ENCODE peak calls at places on chromosome 21, in eight cellular contexts. O, G, T, I, S, J, W and C are unnamed samples.

GRCh38 chr21:33478858-33479678 is 706 bp downstream of the TMEM50B start:
- DNase-seq in O (peak; percentile 27), G (peak; percentile 16), T (peak; percentile 87), I (peak; percentile 75), S (no peak), J (peak; percentile 74), W (peak; percentile 29), C (peak; percentile 31)

GRCh38 chr21:37916795-37917142 is 512 bp upstream of the KCNJ6 start:
- DNase-seq in O (no peak), G (no peak), T (no peak), I (peak; percentile 22), S (no peak), J (peak; percentile 39), W (no peak), C (no peak)

GRCh38 chr21:46622226-46622625 is 13.2 kb upstream of the PRMT2 start:
- DNase-seq in O (no peak), G (peak; percentile 18), T (no peak), I (no peak), S (peak; percentile 53), J (peak; percentile 77), W (no peak), C (no peak)

GRCh38 chr21:38984982-38985422 is 179.3 kb downstream of the ETS2 start:
- DNase-seq in O (peak; percentile 96), G (no peak), T (no peak), I (peak; percentile 89), S (no peak), J (peak; percentile 56), W (no peak), C (no peak)

GRCh38 chr21:17387030-17387617 is 125.7 kb upstream of the CXADR start:
- DNase-seq in O (peak; percentile 79), G (peak; percentile 25), T (no peak), I (peak; percentile 68), S (peak; percentile 49), J (no peak), W (no peak), C (peak; percentile 47)

GRCh38 chr21:45289655-45290515 is 2.2 kb upstream of the POFUT2 start:
- DNase-seq in O (peak; percentile 39), G (no peak), T (no peak), I (peak; percentile 43), S (peak; percentile 32), J (no peak), W (no peak), C (peak; percentile 3)

GRCh38 chr21:44871576-44872265 is 1.8 kb downstream of the PTTG1IP start:
- DNase-seq in O (peak; percentile 81), G (no peak), T (no peak), I (peak; percentile 94), S (peak; percentile 54), J (peak; percentile 71), W (peak; percentile 60), C (peak; percentile 11)

GRCh38 chr21:35615325-35615724 is 445.0 kb downstream of the SETD4 start:
- DNase-seq in O (no peak), G (no peak), T (no peak), I (no peak), S (no peak), J (no peak), W (no peak), C (no peak)

GRCh38 chr21:44730951-44731579 is 19.7 kb upstream of the TSPEAR start:
- DNase-seq in O (no peak), G (no peak), T (no peak), I (no peak), S (no peak), J (no peak), W (no peak), C (no peak)

GRCh38 chr21:34278451-34278850 is 85.4 kb upstream of the KCNE2 start:
- DNase-seq in O (no peak), G (no peak), T (no peak), I (no peak), S (no peak), J (no peak), W (no peak), C (no peak)

GRCh38 chr21:45048968-45049367 is 25.4 kb upstream of the ADARB1 start:
- DNase-seq in O (peak; percentile 11), G (no peak), T (no peak), I (peak; percentile 31), S (no peak), J (no peak), W (no peak), C (no peak)

GRCh38 chr21:17576080-17576835 is 36.4 kb downstream of the BTG3 start:
- DNase-seq in O (no peak), G (no peak), T (no peak), I (no peak), S (no peak), J (no peak), W (no peak), C (no peak)

GRCh38 chr21:31604591-31605190 is 54.8 kb upstream of the SOD1 start:
- DNase-seq in O (peak; percentile 71), G (peak; percentile 56), T (peak; percentile 87), I (peak; percentile 79), S (peak; percentile 55), J (peak; percentile 86), W (peak; percentile 38), C (peak; percentile 66)

GRCh38 chr21:32524010-32524719 is 61.2 kb downstream of the TCP10L start:
- DNase-seq in O (peak; percentile 81), G (no peak), T (no peak), I (peak; percentile 90), S (peak; percentile 42), J (peak; percentile 74), W (peak; percentile 35), C (peak; percentile 67)

GRCh38 chr21:45202889-45203288 is 84.8 kb downstream of the POFUT2 start:
- DNase-seq in O (no peak), G (no peak), T (no peak), I (no peak), S (no peak), J (no peak), W (no peak), C (no peak)

GRCh38 chr21:27513825-27514224 is 546.9 kb upstream of the ADAMTS5 start:
- DNase-seq in O (no peak), G (no peak), T (no peak), I (no peak), S (no peak), J (no peak), W (no peak), C (no peak)
- H3K9me3 ChIP-seq in O (no peaks in the 10 kb centered on the region), G (no peaks in the 10 kb centered on the region), T (peaks cover 16% of the 10 kb centered on the region), I (no peaks in the 10 kb centered on the region), S (peaks cover 3% of the 10 kb centered on the region), J (no peaks in the 10 kb centered on the region), W (peaks cover 7% of the 10 kb centered on the region), C (peaks cover 17% of the 10 kb centered on the region)

GRCh38 chr21:29074783-29075182 is 1.3 kb upstream of the CCT8 start:
- DNase-seq in O (no peak), G (no peak), T (no peak), I (no peak), S (no peak), J (no peak), W (no peak), C (no peak)

GRCh38 chr21:29078884-29079765 is 5.7 kb upstream of the CCT8 start:
- DNase-seq in O (no peak), G (no peak), T (no peak), I (no peak), S (no peak), J (no peak), W (no peak), C (no peak)

GRCh38 chr21:29075706-29076447 is 2.4 kb upstream of the CCT8 start:
- DNase-seq in O (no peak), G (no peak), T (no peak), I (peak; percentile 56), S (no peak), J (no peak), W (no peak), C (no peak)

GRCh38 chr21:29080454-29080930 is 7.0 kb upstream of the CCT8 start:
- DNase-seq in O (no peak), G (peak; percentile 6), T (peak; percentile 76), I (no peak), S (no peak), J (peak; percentile 58), W (no peak), C (no peak)

DNA sequence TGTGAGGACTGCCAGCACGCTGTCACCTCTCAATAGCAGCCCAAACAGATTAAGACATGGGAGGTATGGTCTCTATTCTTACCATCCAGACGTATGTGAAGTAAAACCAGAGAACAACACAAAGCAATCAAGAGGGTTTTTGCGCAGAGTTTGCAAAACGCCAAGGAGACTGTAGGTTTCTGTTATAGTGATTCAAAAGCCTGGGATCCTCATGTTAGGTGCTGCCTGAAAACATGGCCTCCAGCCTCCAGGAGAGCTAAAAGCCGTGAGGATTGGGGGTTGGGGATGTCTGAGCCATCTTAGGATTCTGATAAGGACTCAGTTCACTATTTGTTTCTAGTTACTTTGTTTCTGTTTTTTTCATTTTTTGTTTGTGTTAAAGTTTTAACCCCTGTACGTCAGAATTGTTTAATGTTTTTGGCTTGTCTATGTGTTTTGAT is 4.2 kb upstream of the CCT8 start:
- DNase-seq in O (peak; percentile 58), G (no peak), T (no peak), I (no peak), S (no peak), J (no peak), W (no peak), C (no peak)
- H3K27ac ChIP-seq in O (peak overlapping the region; percentile 48), G (peak overlapping the region; percentile 49), T (peak overlapping the region; percentile 89), I (no peak overlapping the region), S (peak overlapping the region; percentile 83), J (peak overlapping the region; percentile 60), W (peak overlapping the region; percentile 73), C (peak overlapping the region; percentile 88)

GRCh38 chr21:36695283-36695634 is 3.7 kb upstream of the SIM2 start:
- DNase-seq in O (no peak), G (no peak), T (no peak), I (no peak), S (no peak), J (no peak), W (no peak), C (no peak)
- H3K9me3 ChIP-seq in O (no peaks in the 10 kb centered on the region), G (no peaks in the 10 kb centered on the region), T (no peaks in the 10 kb centered on the region), I (no peaks in the 10 kb centered on the region), S (peaks cover 6% of the 10 kb centered on the region), J (no peaks in the 10 kb centered on the region), W (no peaks in the 10 kb centered on the region), C (no peaks in the 10 kb centered on the region)

GRCh38 chr21:14589855-14590563 is 43.9 kb upstream of the SAMSN1 start:
- DNase-seq in O (no peak), G (no peak), T (no peak), I (no peak), S (no peak), J (no peak), W (no peak), C (no peak)

GRCh38 chr21:14594967-14595366 is 48.9 kb upstream of the SAMSN1 start:
- DNase-seq in O (no peak), G (no peak), T (no peak), I (no peak), S (no peak), J (no peak), W (no peak), C (no peak)

GRCh38 chr21:14595449-14595848 is 49.3 kb upstream of the SAMSN1 start:
- DNase-seq in O (no peak), G (no peak), T (no peak), I (no peak), S (no peak), J (no peak), W (no peak), C (no peak)

GRCh38 chr21:14591277-14591876 is 45.3 kb upstream of the SAMSN1 start:
- DNase-seq in O (no peak), G (no peak), T (no peak), I (no peak), S (no peak), J (no peak), W (no peak), C (no peak)

DNA sequence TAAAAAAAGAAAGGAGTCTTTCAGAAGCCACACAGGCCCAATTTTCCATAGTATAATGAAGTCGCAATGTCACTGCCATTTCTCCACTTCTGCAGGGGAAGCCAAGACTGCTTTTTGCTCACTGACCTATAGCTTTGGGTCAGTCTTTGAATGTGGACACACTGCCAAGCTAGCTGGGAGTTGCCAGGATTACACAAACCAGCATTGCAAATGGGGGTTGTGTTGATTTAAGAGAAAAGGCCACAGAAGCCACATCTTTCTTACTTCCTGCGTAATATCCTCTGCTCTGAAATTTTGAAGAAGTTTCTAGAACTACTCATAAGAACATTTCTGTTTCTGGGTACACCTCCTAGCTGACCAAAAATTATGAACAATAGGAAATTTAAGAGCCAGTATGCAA is 45.8 kb upstream of the SAMSN1 start:
- DNase-seq in O (peak; percentile 66), G (no peak), T (no peak), I (peak; percentile 30), S (no peak), J (peak; percentile 60), W (peak; percentile 11), C (peak; percentile 11)
- H3K27ac ChIP-seq in O (no peak overlapping the region), G (no peak overlapping the region), T (peak overlapping the region; percentile 82), I (no peak overlapping the region), S (no peak overlapping the region), J (no peak overlapping the region), W (no peak overlapping the region), C (no peak overlapping the region)